ENCODE peak calls at places on chromosomes 13 and 19, in four cellular contexts. V is ovary, O is uterus, R is fibroblast of lung. Y is an unnamed sample.

GRCh38 chr13:91216928-91217700 is 130.4 kb upstream of the MIR17HG start:
- DNase-seq in R (peak; percentile 1), O (no peak), V (no peak), Y (no peak)

GRCh38 chr19:1168877-1169791 is 4.9 kb downstream of the SBNO2 start:
- DNase-seq in R (peak; percentile 86), V (peak; percentile 80), O (peak; percentile 72), Y (peak; percentile 50)

GRCh38 chr19:13110099-13110610 is 6.4 kb downstream of the TRMT1 start:
- DNase-seq in R (no peak), O (no peak), V (no peak), Y (no peak)

GRCh38 chr19:15702590-15702930 is 25.3 kb upstream of the OR10H2 start:
- DNase-seq in R (peak; percentile 3), V (peak; percentile 76), O (peak; percentile 60), Y (no peak)

GRCh38 chr13:112968910-112969691 is at the start of gene MCF2L:
- DNase-seq in R (peak; percentile 42), V (peak; percentile 73), O (no peak), Y (no peak)

GRCh38 chr13:76266566-76266965 is 619.6 kb downstream of the KCTD12 start:
- DNase-seq in O (no peak), R (peak; percentile 19), V (no peak), Y (no peak)

GRCh38 chr13:44818428-44818827 is 170.8 kb downstream of the NUFIP1 start:
- DNase-seq in O (no peak), V (no peak), R (no peak), Y (no peak)

GRCh38 chr13:40874138-40874776 is 84.8 kb downstream of the SLC25A15 start:
- DNase-seq in R (peak; percentile 9), O (no peak), V (no peak), Y (no peak)

GRCh38 chr13:71339736-71340135 is 527.3 kb downstream of the DACH1 start:
- DNase-seq in R (no peak), O (no peak), V (no peak), Y (no peak)

GRCh38 chr13:76512676-76513277 is 373.4 kb downstream of the KCTD12 start:
- DNase-seq in V (no peak), R (peak; percentile 97), O (no peak), Y (no peak)

GRCh38 chr13:20360835-20361412 is 128.8 kb upstream of the GJB6 start:
- DNase-seq in V (no peak), R (no peak), O (no peak), Y (no peak)

GRCh38 chr19:355134-355533 is 10.5 kb upstream of the MIER2 start:
- DNase-seq in V (no peak), R (no peak), O (no peak), Y (no peak)

GRCh38 chr13:31073859-31074718 is 87.6 kb downstream of the HSPH1 start:
- DNase-seq in R (peak; percentile 33), V (no peak), O (no peak), Y (no peak)

GRCh38 chr13:51777921-51778320 is 26.0 kb downstream of the DHRS12 start:
- DNase-seq in R (no peak), V (no peak), O (no peak), Y (no peak)

GRCh38 chr13:30569901-30570576 is 47.7 kb upstream of the USPL1 start:
- DNase-seq in V (no peak), R (peak; percentile 95), O (peak; percentile 51), Y (no peak)

GRCh38 chr13:110187501-110188161 is 119.3 kb downstream of the COL4A1 start:
- DNase-seq in O (no peak), V (no peak), R (peak; percentile 71), Y (no peak)

GRCh38 chr13:85798999-85799646 is at the start of gene SLITRK6:
- DNase-seq in O (no peak), V (no peak), R (peak; percentile 91), Y (no peak)

GRCh38 chr19:4378886-4379285 is 21.5 kb downstream of the SH3GL1 start:
- DNase-seq in R (no peak), V (no peak), O (no peak), Y (no peak)
- H3K4me3 ChIP-seq in R (no peak overlapping the region), V (no peak overlapping the region), O (no peak overlapping the region), Y (no peak overlapping the region)

GRCh38 chr19:35746556-35746955 is 1.1 kb downstream of the PSENEN start:
- DNase-seq in O (no peak), V (peak; percentile 54), R (no peak), Y (no peak)

GRCh38 chr19:35750167-35750566 is 1.8 kb downstream of the LIN37 start:
- DNase-seq in V (no peak), R (no peak), O (no peak), Y (no peak)

GRCh38 chr19:35745328-35746086 is at the start of the genes PSENEN and U2AF1L4:
- DNase-seq in O (peak; percentile 98), V (peak; percentile 96), R (peak; percentile 100), Y (peak; percentile 98)

GRCh38 chr19:35746087-35746462 is 624 bp downstream of the PSENEN start:
- DNase-seq in V (no peak), O (no peak), R (no peak), Y (no peak)

GRCh38 chr19:35748106-35749020 is at the start of gene LIN37:
- DNase-seq in V (peak; percentile 98), O (peak; percentile 98), R (peak; percentile 100), Y (peak; percentile 100)
- H3K27ac ChIP-seq in V (peak within 1 kb of the TSS; percentile 8), O (peak within 1 kb of the TSS; percentile 80), R (peak within 1 kb of the TSS; percentile 84), Y (no peak within 1 kb of the TSS)

GRCh38 chr19:41623360-41623759 is 3.5 kb downstream of the CEACAM4 start:
- DNase-seq in R (no peak), O (no peak), V (no peak), Y (no peak)

GRCh38 chr19:41626877-41627276 is at the start of gene CEACAM4:
- DNase-seq in V (no peak), R (no peak), O (no peak), Y (no peak)

GRCh38 chr19:41627966-41628675 is 1.2 kb upstream of the CEACAM4 start:
- DNase-seq in V (no peak), O (no peak), R (no peak), Y (no peak)

GRCh38 chr19:41624515-41624914 is 2.4 kb downstream of the CEACAM4 start:
- DNase-seq in O (no peak), V (no peak), R (no peak), Y (no peak)

GRCh38 chr19:41626278-41626677 is 596 bp downstream of the CEACAM4 start:
- DNase-seq in O (no peak), V (no peak), R (no peak), Y (no peak)
- H3K4me3 ChIP-seq in O (no peak overlapping the region), V (no peak overlapping the region), R (no peak overlapping the region), Y (no peak overlapping the region)

DNA sequence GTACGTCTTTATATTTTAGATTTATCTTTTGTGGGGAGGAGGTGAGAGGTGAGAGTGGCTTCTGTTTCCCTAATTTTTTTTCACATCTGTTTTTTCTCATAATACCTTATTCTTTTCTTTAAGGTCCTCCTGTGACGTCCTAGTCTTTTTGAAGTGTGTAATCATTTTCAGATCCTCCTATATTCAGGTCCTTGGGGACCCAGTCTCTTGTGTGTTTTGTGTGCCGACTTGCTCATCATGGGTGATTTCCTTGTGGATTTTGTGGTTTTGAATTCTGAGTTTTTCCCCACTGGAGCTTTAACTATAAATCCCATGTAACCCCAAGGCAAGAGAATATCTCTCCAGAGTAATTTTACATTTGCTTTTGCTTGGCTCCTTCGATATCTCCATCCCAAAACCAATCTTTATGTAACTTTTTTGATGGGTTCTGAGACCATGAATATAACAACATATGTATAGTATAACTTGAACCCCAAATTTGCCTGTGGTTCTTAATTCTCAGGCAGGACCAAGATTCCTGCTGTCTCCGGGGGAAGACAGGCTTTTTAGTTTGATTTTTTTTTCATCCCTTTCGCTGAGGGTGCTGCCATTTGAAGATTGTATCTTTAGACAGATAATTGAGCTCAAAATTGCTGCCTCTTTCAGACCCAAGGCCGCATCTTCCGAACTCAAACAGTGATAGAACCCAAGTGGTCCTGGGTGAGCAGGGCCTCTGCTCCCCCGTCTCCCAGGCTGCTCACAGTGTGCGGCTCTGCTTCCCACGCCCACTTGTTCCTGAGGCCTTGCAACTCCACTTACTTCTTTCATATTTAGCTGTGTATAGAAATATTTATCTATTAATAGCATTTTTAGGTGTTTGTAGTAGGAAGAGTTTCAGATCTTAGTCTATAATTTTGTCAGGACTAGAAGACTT is 59.1 kb upstream of the GPR183 start:
- DNase-seq in V (no peak), O (no peak), R (no peak), Y (no peak)
- H3K27ac ChIP-seq in V (no peak overlapping the region), O (no peak overlapping the region), R (no peak overlapping the region), Y (no peak overlapping the region)

GRCh38 chr19:38662508-38663155 is 15.2 kb downstream of the ACTN4 start:
- DNase-seq in V (no peak), O (no peak), R (no peak), Y (no peak)
- H3K4me3 ChIP-seq in V (no peak overlapping the region), O (no peak overlapping the region), R (no peak overlapping the region), Y (no peak overlapping the region)

GRCh38 chr19:45126654-45127053 is 33.7 kb downstream of the PPP1R37 start:
- DNase-seq in V (no peak), R (no peak), O (no peak), Y (no peak)
- H3K27ac ChIP-seq in V (no peak overlapping the region), R (no peak overlapping the region), O (no peak overlapping the region), Y (no peak overlapping the region)

DNA sequence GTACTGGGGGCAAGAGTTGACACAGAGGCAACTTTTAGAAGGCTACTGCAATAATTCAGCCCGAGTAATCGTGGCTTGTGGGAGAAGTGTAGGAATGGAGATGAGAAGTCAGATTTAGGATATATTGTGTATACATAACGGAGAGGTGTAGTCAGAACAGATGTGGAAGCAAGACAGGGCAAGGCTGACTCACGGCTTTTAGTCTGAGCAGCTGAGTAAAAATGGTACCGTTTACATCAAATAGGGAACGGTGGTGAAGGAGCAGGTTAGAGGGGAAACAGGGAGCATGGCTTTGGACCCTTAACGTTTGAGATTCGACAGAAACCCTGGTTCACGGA is 796 bp upstream of the LSM14A start:
- DNase-seq in O (no peak), R (peak; percentile 73), V (no peak), Y (no peak)
- H3K4me3 ChIP-seq in O (peak overlapping the region; percentile 86), R (peak overlapping the region; percentile 67), V (peak overlapping the region; percentile 63), Y (peak overlapping the region; percentile 91)